ENCODE peak calls at places on chromosomes 12 and 14, in nine cellular contexts. J is lung, D is RWPE1, Q is WTC11, Z is mammary epithelial cell, B is GM13976, R is body of pancreas, C is pancreas, E is foreskin fibroblast. H is an unnamed sample.
A peak's percentile ranks its signal among the peaks of the same experiment; 100 is the strongest.

GRCh38 chr12:50566066-50566465 is 61.3 kb downstream of the DIP2B start:
- DNase-seq in J (no peak), D (no peak), Q (no peak), Z (no peak), B (no peak), R (peak; percentile 20), C (no peak), E (no peak), H (no peak)

GRCh38 chr12:28909291-28909690 is 239.8 kb upstream of the FAR2 start:
- DNase-seq in J (no peak), D (no peak), Q (no peak), Z (peak; percentile 22), B (no peak), R (no peak), C (no peak), E (peak; percentile 59), H (no peak)

GRCh38 chr12:89893972-89894706 is 185.5 kb upstream of the ATP2B1 start:
- DNase-seq in J (no peak), D (peak; percentile 38), Q (no peak), Z (peak; percentile 48), B (no peak), R (no peak), C (no peak), E (peak; percentile 62), H (no peak)

GRCh38 chr12:128057586-128057985 is 209.4 kb upstream of the TMEM132C start:
- DNase-seq in J (no peak), D (no peak), Q (no peak), Z (no peak), B (no peak), R (no peak), C (no peak), E (no peak), H (no peak)

GRCh38 chr14:71466942-71467341 is 465.3 kb upstream of the RGS6 start:
- DNase-seq in J (no peak), D (no peak), Q (no peak), Z (no peak), B (no peak), R (no peak), C (no peak), E (peak; percentile 32), H (no peak)

GRCh38 chr12:59075141-59075540 is 154.8 kb upstream of the LRIG3 start:
- DNase-seq in J (no peak), D (no peak), Q (no peak), Z (no peak), B (no peak), R (no peak), C (no peak), E (no peak), H (no peak)

GRCh38 chr12:42473561-42473960 is 116.0 kb downstream of the PRICKLE1 start:
- DNase-seq in J (no peak), D (no peak), Q (no peak), Z (no peak), B (no peak), R (no peak), C (no peak), E (no peak), H (no peak)

GRCh38 chr14:77221241-77221871 is 39.8 kb downstream of the TMEM63C start:
- DNase-seq in J (no peak), D (no peak), Q (no peak), Z (no peak), B (no peak), R (no peak), C (no peak), E (no peak), H (no peak)

GRCh38 chr12:77720258-77720657 is 110.4 kb upstream of the NAV3 start:
- DNase-seq in J (no peak), D (no peak), Q (no peak), Z (no peak), B (no peak), R (no peak), C (no peak), E (peak; percentile 24), H (no peak)

GRCh38 chr14:99055816-99056215 is 216.2 kb downstream of the BCL11B start:
- DNase-seq in J (no peak), D (no peak), Q (no peak), Z (no peak), B (no peak), R (no peak), C (no peak), E (no peak), H (no peak)

GRCh38 chr14:103006991-103007520 is 50.3 kb downstream of the CDC42BPB start:
- DNase-seq in J (no peak), D (no peak), Q (no peak), Z (no peak), B (no peak), R (no peak), C (no peak), E (no peak), H (no peak)

GRCh38 chr14:100322138-100322957 is 791 bp upstream of the SLC25A47 start:
- DNase-seq in J (no peak), D (no peak), Q (no peak), Z (no peak), B (no peak), R (no peak), C (no peak), E (no peak), H (no peak)

GRCh38 chr12:182381-182883 is 31.5 kb downstream of the SLC6A12 start:
- DNase-seq in J (no peak), D (peak; percentile 88), Q (no peak), Z (peak; percentile 55), B (no peak), R (no peak), C (no peak), E (peak; percentile 89), H (no peak)

GRCh38 chr14:61365667-61366194 is 44.4 kb downstream of the PRKCH start:
- DNase-seq in J (no peak), D (no peak), Q (no peak), Z (no peak), B (no peak), R (no peak), C (no peak), E (no peak), H (no peak)

GRCh38 chr12:41277019-41277770 is 89.1 kb downstream of the PDZRN4 start:
- DNase-seq in J (no peak), D (peak; percentile 41), Q (peak; percentile 17), Z (peak; percentile 9), B (peak; percentile 25), R (peak; percentile 11), C (no peak), E (peak; percentile 58), H (peak; percentile 23)

GRCh38 chr12:108890208-108890607 is 10.3 kb downstream of the DAO start:
- DNase-seq in J (no peak), D (peak; percentile 31), Q (peak; percentile 45), Z (no peak), B (no peak), R (no peak), C (no peak), E (peak; percentile 41), H (no peak)

GRCh38 chr14:58488550-58488949 is 61.0 kb downstream of the KIAA0586 start:
- DNase-seq in J (no peak), D (peak; percentile 20), Q (no peak), Z (peak; percentile 46), B (no peak), R (no peak), C (no peak), E (peak; percentile 48), H (no peak)

GRCh38 chr14:104715416-104715815 is 8.6 kb upstream of the ADSS1 start:
- DNase-seq in J (no peak), D (no peak), Q (no peak), Z (no peak), B (no peak), R (no peak), C (no peak), E (no peak), H (no peak)

GRCh38 chr14:105641075-105641937 is 114.9 kb downstream of the TMEM121 start:
- DNase-seq in J (no peak), D (no peak), Q (no peak), Z (no peak), B (no peak), R (no peak), C (no peak), E (no peak), H (no peak)

GRCh38 chr12:64968989-64969819 is 144.8 kb downstream of the TBC1D30 start:
- DNase-seq in J (no peak), D (peak; percentile 69), Q (no peak), Z (no peak), B (no peak), R (no peak), C (no peak), E (peak; percentile 62), H (peak; percentile 12)

DNA sequence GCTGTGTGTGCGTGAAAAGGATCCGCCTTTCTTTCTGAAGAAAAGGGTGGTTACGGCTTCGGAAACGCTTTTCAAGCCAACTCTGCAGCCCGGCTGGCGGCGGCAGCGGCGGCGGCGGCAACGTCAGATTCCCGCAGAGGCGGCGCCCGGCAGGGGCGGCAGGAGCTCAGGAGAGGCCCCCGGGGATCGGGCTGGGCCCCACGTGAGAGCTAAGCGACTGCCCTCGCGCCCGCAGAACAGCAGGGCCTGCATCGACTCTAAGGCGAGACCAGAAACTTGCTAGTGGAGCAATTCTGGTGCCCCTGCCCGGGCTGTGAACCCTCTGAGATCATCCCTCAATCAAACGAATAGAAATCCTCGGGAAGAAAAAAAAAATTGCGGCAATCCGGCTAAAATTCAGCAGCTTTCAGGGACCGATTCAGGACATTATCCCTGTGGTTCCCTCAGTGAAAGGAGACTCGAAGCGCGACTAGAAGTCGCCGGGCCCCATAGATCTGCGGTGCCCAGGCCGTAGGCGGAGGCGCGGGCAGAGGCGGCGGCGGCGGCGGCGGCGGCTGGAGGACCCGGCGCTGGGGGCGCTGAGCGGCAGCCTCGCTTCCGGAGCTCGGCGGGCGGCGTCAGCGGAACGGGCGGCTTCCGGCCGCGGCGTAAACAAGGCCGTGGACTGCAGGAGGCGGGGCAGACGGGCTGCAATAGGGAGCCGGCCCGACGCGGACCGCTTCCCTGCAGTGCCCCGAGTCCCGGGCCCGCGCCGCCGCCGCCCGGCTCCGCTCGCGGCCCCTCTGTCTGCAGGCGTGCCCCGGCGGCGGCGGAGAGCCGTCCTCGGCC is at the start of gene KLHDC2:
- DNase-seq in J (peak; percentile 88), D (peak; percentile 73), Q (peak; percentile 87), Z (peak; percentile 84), B (peak; percentile 91), R (peak; percentile 92), C (peak; percentile 89), E (peak; percentile 97), H (peak; percentile 62)
- TF ChIP-seq CTCF in J (peak; percentile 32), D (peak; percentile 85), Q (no peak), Z (peak; percentile 2), B (peak; percentile 75), R (peak; percentile 86), C (no peak), E (no peak), H (no peak)

GRCh38 chr12:74849801-74850200 is 312.2 kb downstream of the ATXN7L3B start:
- DNase-seq in J (no peak), D (no peak), Q (no peak), Z (no peak), B (no peak), R (no peak), C (no peak), E (no peak), H (no peak)
- TF ChIP-seq CTCF in J (no peak), D (no peak), Q (no peak), Z (no peak), B (no peak), R (no peak), C (no peak), E (no peak), H (no peak)

GRCh38 chr14:63134801-63135200 is 69.4 kb upstream of the RHOJ start:
- DNase-seq in J (no peak), D (peak; percentile 23), Q (no peak), Z (no peak), B (no peak), R (no peak), C (no peak), E (peak; percentile 14), H (peak; percentile 4)
- TF ChIP-seq CTCF in J (no peak), D (no peak), Q (peak; percentile 38), Z (peak; percentile 41), B (no peak), R (peak; percentile 19), C (no peak), E (peak; percentile 25), H (peak; percentile 55)

GRCh38 chr12:4857472-4858291 is 52.0 kb upstream of the KCNA1 start:
- DNase-seq in J (peak; percentile 75), D (peak; percentile 62), Q (peak; percentile 78), Z (peak; percentile 39), B (peak; percentile 82), R (peak; percentile 81), C (peak; percentile 51), E (peak; percentile 84), H (peak; percentile 54)
- TF ChIP-seq CTCF in J (peak; percentile 70), D (peak; percentile 74), Q (peak; percentile 60), Z (peak; percentile 88), B (peak; percentile 83), R (peak; percentile 76), C (peak; percentile 76), E (peak; percentile 96), H (peak; percentile 98)

H was measured in astrocyte of the cerebellum.